ENCODE peak calls at places on chromosome 20, in ten cellular contexts. D is testis, L is fibroblast of lung, O is adrenal gland, A is left ventricle myocardium inferior, T is neural progenitor cell, E is A549, K is cardiac muscle cell, W is Peyer's patch, G is neuronal stem cell. Q is an unnamed sample.
A peak's percentile ranks its signal among the peaks of the same experiment; 100 is the strongest.

GRCh38 chr20:62128499-62128898 is 6.2 kb downstream of the LSM14B start:
- DNase-seq in A (no peak), W (no peak), G (no peak), E (no peak), D (no peak), K (no peak), L (no peak), O (no peak), T (no peak), Q (no peak)

GRCh38 chr20:32752458-32753250 is 9.4 kb upstream of the COMMD7 start:
- DNase-seq in T (no peak), K (peak; percentile 50), L (peak; percentile 84), E (no peak), G (no peak), O (no peak), D (no peak), W (no peak), A (no peak), Q (peak; percentile 76)

GRCh38 chr20:46122071-46122470 is 4.0 kb downstream of the CD40 start:
- DNase-seq in T (no peak), G (no peak), O (no peak), A (no peak), E (no peak), D (no peak), W (no peak), K (peak; percentile 75), L (peak; percentile 83), Q (no peak)

GRCh38 chr20:45950330-45950646 is 15.8 kb downstream of the PCIF1 start:
- DNase-seq in A (no peak), G (no peak), T (no peak), E (no peak), L (no peak), O (peak; percentile 55), K (no peak), W (no peak), D (no peak), Q (no peak)

GRCh38 chr20:12372557-12372956 is 454.9 kb downstream of the BTBD3 start:
- DNase-seq in G (no peak), E (no peak), L (no peak), A (no peak), D (no peak), T (no peak), K (no peak), O (no peak), W (no peak), Q (no peak)

GRCh38 chr20:23320317-23320716 is 30.3 kb upstream of the NXT1 start:
- DNase-seq in A (no peak), T (no peak), K (peak; percentile 42), G (no peak), W (no peak), D (no peak), E (peak; percentile 64), L (peak; percentile 3), O (no peak), Q (no peak)

GRCh38 chr20:36243726-36244125 is 7.4 kb downstream of the AAR2 start:
- DNase-seq in W (no peak), D (no peak), A (no peak), L (no peak), K (no peak), O (peak; percentile 38), G (no peak), T (no peak), E (no peak), Q (no peak)

GRCh38 chr20:48165401-48165685 is 380.1 kb upstream of the SULF2 start:
- DNase-seq in O (no peak), K (no peak), D (peak; percentile 39), G (no peak), E (no peak), T (no peak), A (no peak), W (no peak), L (no peak), Q (no peak)

GRCh38 chr20:24732076-24732475 is 217.0 kb upstream of the CST7 start:
- DNase-seq in A (no peak), K (no peak), G (no peak), W (no peak), D (no peak), T (no peak), L (no peak), E (no peak), O (no peak), Q (no peak)

GRCh38 chr20:44017905-44018683 is 103.4 kb downstream of the TOX2 start:
- DNase-seq in W (peak; percentile 88), K (peak; percentile 72), G (no peak), T (no peak), D (peak; percentile 38), L (peak; percentile 92), O (peak; percentile 35), A (no peak), E (peak; percentile 25), Q (peak; percentile 87)

GRCh38 chr20:43137160-43137559 is 52.5 kb downstream of the PTPRT start:
- DNase-seq in K (no peak), O (no peak), T (no peak), G (no peak), L (no peak), E (no peak), W (no peak), A (no peak), D (no peak), Q (no peak)

GRCh38 chr20:9439806-9440205 is 74.6 kb upstream of the LAMP5 start:
- DNase-seq in L (no peak), G (no peak), W (no peak), O (no peak), T (no peak), D (no peak), E (no peak), K (no peak), A (no peak), Q (peak; percentile 35)

GRCh38 chr20:24309596-24309995 is 159.8 kb upstream of the SYNDIG1 start:
- DNase-seq in A (no peak), D (no peak), G (no peak), L (peak; percentile 31), E (no peak), W (no peak), K (no peak), T (no peak), O (no peak), Q (peak; percentile 78)

GRCh38 chr20:36052117-36052513 is 83.7 kb downstream of the CNBD2 start:
- DNase-seq in E (no peak), T (no peak), G (no peak), L (no peak), K (no peak), W (no peak), D (no peak), A (no peak), O (no peak), Q (no peak)

DNA sequence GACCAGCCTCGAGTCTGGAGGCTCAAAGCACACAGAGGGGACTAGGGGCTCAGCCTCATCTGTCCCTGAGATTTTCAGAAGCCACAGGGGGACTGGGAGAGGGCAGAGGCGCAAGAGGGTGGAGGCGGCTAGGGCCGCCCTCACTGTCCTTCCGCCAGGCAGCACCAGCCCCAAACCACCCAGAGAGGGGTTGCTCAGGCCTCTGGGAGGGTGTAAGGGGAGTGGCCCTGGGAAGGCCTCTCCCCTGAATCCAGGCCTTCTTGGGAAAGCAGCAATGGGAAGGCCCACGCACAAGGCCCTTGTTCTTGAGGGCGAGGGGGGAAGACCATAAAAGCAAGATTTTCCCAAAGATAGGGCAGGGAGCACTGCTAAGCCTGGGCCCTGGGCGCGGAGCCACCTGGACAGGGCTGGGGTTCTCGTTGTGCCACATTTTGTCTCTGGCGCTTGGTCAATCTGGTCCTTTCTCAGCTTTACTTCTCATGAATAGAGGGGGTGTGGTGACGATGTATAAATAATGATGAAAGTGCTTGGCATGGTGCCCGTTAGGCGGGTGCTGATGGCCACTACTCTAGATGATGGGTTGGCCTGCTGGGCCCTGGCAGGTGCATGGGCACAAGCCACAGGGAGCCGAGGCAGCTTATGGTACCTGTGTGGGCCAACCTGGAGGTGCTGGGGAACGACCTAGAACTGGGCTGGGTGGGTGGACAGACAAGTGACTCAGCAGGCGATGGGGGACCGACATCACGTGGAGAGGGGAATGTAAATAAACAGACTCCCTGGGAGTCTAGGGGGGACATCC is 4.8 kb downstream of the SAMD10 start:
- DNase-seq in K (no peak), D (no peak), A (peak; percentile 12), G (no peak), T (no peak), L (no peak), O (peak; percentile 34), E (no peak), W (peak; percentile 53), Q (no peak)
- H3K27ac ChIP-seq in K (no peak overlapping the region), D (no peak overlapping the region), A (no peak overlapping the region), G (no peak overlapping the region), T (no peak overlapping the region), L (no peak overlapping the region), O (no peak overlapping the region), E (peak overlapping the region; percentile 1), W (no peak overlapping the region), Q (no peak overlapping the region)

GRCh38 chr20:53129557-53129956 is 157.4 kb downstream of the TSHZ2 start:
- DNase-seq in T (no peak), K (no peak), L (peak; percentile 9), E (no peak), A (no peak), O (no peak), D (no peak), G (no peak), W (no peak), Q (no peak)
- H3K4me1 ChIP-seq in T (peaks cover 10% of the 10 kb centered on the region), K (peaks cover 26% of the 10 kb centered on the region), L (no peaks in the 10 kb centered on the region), E (no peaks in the 10 kb centered on the region), A (peaks cover 3% of the 10 kb centered on the region), O (peaks cover 30% of the 10 kb centered on the region), D (peaks cover 23% of the 10 kb centered on the region), G (peaks cover 7% of the 10 kb centered on the region), W (no peaks in the 10 kb centered on the region), Q (no peaks in the 10 kb centered on the region)

GRCh38 chr20:61026731-61027130 is 225.3 kb upstream of the CDH4 start:
- DNase-seq in E (no peak), A (no peak), W (no peak), T (no peak), K (no peak), D (no peak), O (no peak), L (no peak), G (no peak), Q (no peak)
- H3K27ac ChIP-seq in E (no peak overlapping the region), A (no peak overlapping the region), W (no peak overlapping the region), T (no peak overlapping the region), K (no peak overlapping the region), D (no peak overlapping the region), O (no peak overlapping the region), L (no peak overlapping the region), G (peak overlapping the region; percentile 31), Q (no peak overlapping the region)

GRCh38 chr20:57400262-57400701 is 9.1 kb downstream of the RBM38 start:
- DNase-seq in A (no peak), E (no peak), O (no peak), G (no peak), T (no peak), K (no peak), L (no peak), W (no peak), D (no peak), Q (no peak)

GRCh38 chr20:57402206-57403125 is 11.3 kb downstream of the RBM38 start:
- DNase-seq in K (no peak), D (no peak), A (no peak), T (no peak), O (no peak), W (no peak), G (no peak), E (no peak), L (no peak), Q (no peak)

GRCh38 chr20:57401565-57401918 is 10.3 kb downstream of the RBM38 start:
- DNase-seq in E (no peak), L (no peak), T (no peak), G (no peak), O (no peak), K (no peak), A (no peak), D (no peak), W (no peak), Q (no peak)

GRCh38 chr20:57399587-57400261 is 8.5 kb downstream of the RBM38 start:
- DNase-seq in E (no peak), G (no peak), A (no peak), D (peak; percentile 59), L (peak; percentile 20), K (no peak), O (peak; percentile 40), T (no peak), W (no peak), Q (no peak)

GRCh38 chr20:57400821-57401564 is 9.8 kb downstream of the RBM38 start:
- DNase-seq in L (no peak), K (no peak), A (no peak), E (no peak), O (peak; percentile 47), D (no peak), W (peak; percentile 88), G (no peak), T (no peak), Q (no peak)
- H3K4me1 ChIP-seq in L (no peaks in the 10 kb centered on the region), K (peaks cover 61% of the 10 kb centered on the region), A (peaks cover 83% of the 10 kb centered on the region), E (no peaks in the 10 kb centered on the region), O (peaks cover 36% of the 10 kb centered on the region), D (peaks cover 49% of the 10 kb centered on the region), W (peaks cover 50% of the 10 kb centered on the region), G (peaks cover 14% of the 10 kb centered on the region), T (peaks cover 19% of the 10 kb centered on the region), Q (no peaks in the 10 kb centered on the region)